ENCODE peak calls at places on chromosomes 6 and 20, in four cellular contexts. C is activated naive CD4-positive, alpha-beta T cell treated with anti-CD3 and anti-CD28 coated beads for 36 hours; R is pulmonary artery endothelial cell; E is KBM-7. B is an unnamed sample.
A peak's percentile ranks its signal among the peaks of the same experiment; 100 is the strongest.

GRCh38 chr20:63017076-63017825 is 10.5 kb upstream of the BHLHE23 start:
- DNase-seq in C (no peak), E (no peak), R (no peak), B (no peak)

GRCh38 chr20:52103911-52104545 is 87.6 kb downstream of the ZFP64 start:
- DNase-seq in C (no peak), E (peak; percentile 93), R (no peak), B (peak; percentile 77)

GRCh38 chr6:100664274-100665040 is 199.7 kb upstream of the SIM1 start:
- DNase-seq in R (no peak), C (no peak), E (peak; percentile 15), B (no peak)

GRCh38 chr6:133487174-133487573 is 246.0 kb downstream of the EYA4 start:
- DNase-seq in C (no peak), E (no peak), R (no peak), B (no peak)

GRCh38 chr6:34610819-34611477 is 54.8 kb upstream of the SPDEF start:
- DNase-seq in C (no peak), E (no peak), R (peak; percentile 10), B (peak; percentile 27)

GRCh38 chr6:4682431-4683159 is 93.6 kb upstream of the CDYL start:
- DNase-seq in R (no peak), E (no peak), C (no peak), B (no peak)

GRCh38 chr6:87139236-87139635 is 16.1 kb upstream of the ZNF292 start:
- DNase-seq in E (peak; percentile 74), C (peak; percentile 60), R (peak; percentile 10), B (peak; percentile 27)

GRCh38 chr6:125421853-125422252 is 120.1 kb upstream of the HDDC2 start:
- DNase-seq in R (peak; percentile 27), E (no peak), C (no peak), B (no peak)

GRCh38 chr6:39228992-39229767 is at the start of gene KCNK5:
- DNase-seq in C (peak; percentile 89), E (peak; percentile 94), R (no peak), B (peak; percentile 80)

GRCh38 chr6:32195902-32196681 is 3.6 kb upstream of the GPSM3 start:
- DNase-seq in R (peak; percentile 99), C (peak; percentile 73), E (peak; percentile 67), B (peak; percentile 61)

GRCh38 chr6:33929575-33930288 is 125.9 kb upstream of the MLN start:
- DNase-seq in R (no peak), E (no peak), C (no peak), B (no peak)

GRCh38 chr6:111738156-111738555 is 132.5 kb upstream of the TRAF3IP2 start:
- DNase-seq in R (no peak), C (no peak), E (no peak), B (no peak)

GRCh38 chr6:79257381-79258205 is 23.1 kb upstream of the HMGN3 start:
- DNase-seq in E (no peak), R (no peak), C (no peak), B (no peak)

GRCh38 chr6:72703093-72703492 is 81.2 kb downstream of the KCNQ5 start:
- DNase-seq in E (peak; percentile 52), R (no peak), C (no peak), B (no peak)

GRCh38 chr6:68082086-68082485 is 553.0 kb upstream of the ADGRB3 start:
- DNase-seq in C (no peak), R (no peak), E (no peak), B (peak; percentile 13)

GRCh38 chr6:52307900-52308372 is 23.4 kb upstream of the MCM3 start:
- DNase-seq in C (no peak), E (peak; percentile 41), R (no peak), B (peak; percentile 40)

GRCh38 chr6:24743265-24743943 is 24.4 kb upstream of the C6orf62 start:
- DNase-seq in E (no peak), R (peak; percentile 90), C (peak; percentile 75), B (peak; percentile 98)

GRCh38 chr6:119138906-119139541 is 60.6 kb upstream of the FAM184A start:
- DNase-seq in C (no peak), E (peak; percentile 11), R (no peak), B (peak; percentile 11)

GRCh38 chr6:70834520-70834919 is 122.3 kb downstream of the B3GAT2 start:
- DNase-seq in E (no peak), R (no peak), C (no peak), B (no peak)

GRCh38 chr6:45436544-45437440 is 59.1 kb upstream of the SUPT3H start:
- DNase-seq in R (no peak), C (peak; percentile 77), E (peak; percentile 54), B (peak; percentile 81)

GRCh38 chr20:35515949-35516645 is 13.4 kb downstream of the C20orf173 start:
- DNase-seq in R (no peak), E (no peak), C (no peak), B (peak; percentile 1)

GRCh38 chr6:142871910-142872331 is 73.1 kb downstream of the HIVEP2 start:
- DNase-seq in E (no peak), C (peak; percentile 83), R (peak; percentile 45), B (peak; percentile 45)

GRCh38 chr6:91098006-91098405 is 511.1 kb upstream of the MAP3K7 start:
- DNase-seq in R (no peak), E (no peak), C (no peak), B (no peak)

GRCh38 chr20:33685328-33686007 is 717 bp downstream of the E2F1 start:
- DNase-seq in R (no peak), E (peak; percentile 54), C (peak; percentile 82), B (peak; percentile 57)

GRCh38 chr6:25392372-25392771 is 113.2 kb downstream of the CARMIL1 start:
- DNase-seq in E (no peak), R (no peak), C (no peak), B (no peak)

GRCh38 chr20:31945790-31946189 is 6.1 kb downstream of the PDRG1 start:
- DNase-seq in R (no peak), E (no peak), C (no peak), B (no peak)